ENCODE peak calls at places on chromosomes 3 and 15, in ten cellular contexts. Z, Y, R, P, I, V, E, D, M and N are unnamed samples.

GRCh38 chr15:42796955-42797779 is 60.2 kb upstream of the CDAN1 start:
- DNase-seq in V (no peak), D (peak; percentile 2), M (no peak), Y (peak; percentile 19), R (no peak), E (no peak), P (no peak), Z (no peak), I (no peak), N (no peak)

GRCh38 chr3:132180337-132180791 is 136.8 kb upstream of the ACP3 start:
- DNase-seq in R (peak; percentile 74), Y (peak; percentile 76), E (peak; percentile 34), Z (no peak), M (no peak), D (peak; percentile 60), V (peak; percentile 75), P (no peak), I (no peak), N (peak; percentile 31)

GRCh38 chr3:195107593-195107992 is 163.4 kb downstream of the XXYLT1 start:
- DNase-seq in D (no peak), I (no peak), Z (no peak), R (no peak), M (no peak), P (no peak), Y (no peak), V (no peak), E (no peak), N (no peak)

GRCh38 chr3:127536818-127537810 is 53.4 kb downstream of the TPRA1 start:
- DNase-seq in E (no peak), I (no peak), P (no peak), R (no peak), V (no peak), Y (no peak), D (no peak), Z (no peak), M (no peak), N (no peak)

GRCh38 chr15:76844096-76844495 is 61.0 kb downstream of the SCAPER start:
- DNase-seq in P (no peak), E (no peak), I (no peak), D (no peak), R (no peak), Z (no peak), V (no peak), Y (peak; percentile 6), M (no peak), N (no peak)

GRCh38 chr3:146078031-146078430 is 83.0 kb downstream of the PLOD2 start:
- DNase-seq in Y (no peak), D (no peak), E (no peak), I (no peak), V (no peak), P (no peak), R (no peak), Z (no peak), M (no peak), N (no peak)

GRCh38 chr3:64067510-64068346 is 44.4 kb upstream of the PSMD6 start:
- DNase-seq in V (no peak), P (no peak), R (no peak), I (no peak), M (no peak), Z (no peak), Y (no peak), D (no peak), E (no peak), N (no peak)

GRCh38 chr3:30002782-30003181 is 603.6 kb upstream of the TGFBR2 start:
- DNase-seq in I (no peak), P (no peak), Z (no peak), E (no peak), R (no peak), M (no peak), D (no peak), Y (no peak), V (no peak), N (no peak)

GRCh38 chr3:188728371-188728896 is 443.3 kb upstream of the TPRG1 start:
- DNase-seq in V (no peak), R (no peak), I (no peak), Z (no peak), E (no peak), Y (no peak), D (no peak), M (no peak), P (no peak), N (no peak)

GRCh38 chr15:38541046-38541445 is 23.6 kb downstream of the RASGRP1 start:
- DNase-seq in V (peak; percentile 29), D (no peak), P (no peak), E (no peak), R (no peak), Y (no peak), M (no peak), Z (no peak), I (no peak), N (no peak)

GRCh38 chr3:34808287-34808686 is 831.0 kb upstream of the ARPP21 start:
- DNase-seq in E (no peak), Z (no peak), I (no peak), R (no peak), M (no peak), Y (no peak), V (no peak), P (no peak), D (no peak), N (no peak)

GRCh38 chr3:10561162-10561561 is 55.8 kb upstream of the ATP2B2 start:
- DNase-seq in Z (no peak), E (no peak), V (no peak), Y (no peak), R (no peak), D (no peak), P (no peak), I (no peak), M (no peak), N (no peak)

GRCh38 chr3:27914199-27914598 is 192.1 kb upstream of the EOMES start:
- DNase-seq in M (no peak), Y (no peak), R (no peak), P (no peak), D (no peak), E (no peak), V (no peak), Z (no peak), I (no peak), N (no peak)
- TF ChIP-seq CTCF in M (peak; percentile 6), Y (no peak), R (no peak), P (no peak), D (no peak), E (peak; percentile 35), V (no peak), Z (no peak), I (no peak), N (peak; percentile 44)

GRCh38 chr15:52227456-52227855 is 36.3 kb upstream of the GNB5 start:
- DNase-seq in P (no peak), D (peak; percentile 78), E (peak; percentile 67), M (peak; percentile 75), V (peak; percentile 87), Y (peak; percentile 82), Z (peak; percentile 81), I (peak; percentile 71), R (peak; percentile 51), N (peak; percentile 61)
- TF ChIP-seq CTCF in P (peak; percentile 78), D (peak; percentile 87), E (peak; percentile 67), M (peak; percentile 91), V (peak; percentile 75), Y (peak; percentile 85), Z (peak; percentile 48), I (peak; percentile 75), R (peak; percentile 52), N (peak; percentile 85)

GRCh38 chr15:55993111-55993803 is at the start of gene NEDD4:
- DNase-seq in I (peak; percentile 70), V (peak; percentile 94), Y (peak; percentile 85), Z (peak; percentile 51), D (peak; percentile 39), E (peak; percentile 47), M (peak; percentile 29), P (peak; percentile 91), R (peak; percentile 93), N (peak; percentile 40)
- TF ChIP-seq CTCF in I (peak; percentile 84), V (peak; percentile 49), Y (peak; percentile 46), Z (no peak), D (peak; percentile 29), E (peak; percentile 40), M (peak; percentile 47), P (peak; percentile 54), R (peak; percentile 59), N (peak; percentile 49)

GRCh38 chr15:69898243-69898642 is 199.5 kb downstream of the TLE3 start:
- DNase-seq in R (no peak), Z (no peak), I (no peak), E (no peak), D (no peak), V (no peak), Y (no peak), P (no peak), M (no peak), N (no peak)
- TF ChIP-seq CTCF in R (no peak), Z (no peak), I (no peak), E (no peak), D (no peak), V (no peak), Y (no peak), P (no peak), M (no peak), N (no peak)

GRCh38 chr3:48782046-48782445 is 65.0 kb upstream of the IP6K2 start:
- DNase-seq in E (no peak), Z (no peak), Y (no peak), V (no peak), R (no peak), M (no peak), I (no peak), P (no peak), D (no peak), N (no peak)
- TF ChIP-seq CTCF in E (no peak), Z (no peak), Y (no peak), V (no peak), R (no peak), M (no peak), I (no peak), P (no peak), D (no peak), N (no peak)